ENCODE peak calls at places on chromosomes 11 and 22, in five cellular contexts. U is NCI-H1092 treated with DMSO at 0.1 percent for 48 hours; G is GM12865; B is stimulated activated CD8-positive, alpha-beta memory T cell treated with anti-CD3 and anti-CD28 coated beads, Interleukin-4, amount 100 ng/mL, for 1 hour; S is neural crest cell. P is an unnamed sample.

GRCh38 chr11:34881900-34882299 is 34.3 kb downstream of the APIP start:
- DNase-seq in B (no peak), G (no peak), U (no peak), S (no peak), P (no peak)

GRCh38 chr11:128208329-128209220 is 378.8 kb downstream of the ETS1 start:
- DNase-seq in G (no peak), S (no peak), B (no peak), U (no peak), P (peak)

GRCh38 chr22:20268350-20269012 is 363 bp upstream of the RTN4R start:
- DNase-seq in G (peak), S (peak), U (peak), B (no peak), P (no peak)

GRCh38 chr11:74877132-74877531 is 71.8 kb downstream of the XRRA1 start:
- DNase-seq in G (peak), B (no peak), U (no peak), S (no peak), P (no peak)

GRCh38 chr11:109697140-109697843 is 275.3 kb downstream of the C11orf87 start:
- DNase-seq in U (peak), G (peak), B (no peak), S (peak), P (no peak)

GRCh38 chr11:113974741-113975470 is at the start of gene HTR3A:
- DNase-seq in G (no peak), S (peak), U (peak), B (no peak), P (no peak)

GRCh38 chr11:68831124-68831523 is 10.6 kb downstream of the CPT1A start:
- DNase-seq in U (no peak), B (no peak), G (no peak), S (no peak), P (no peak)

GRCh38 chr11:63099555-63099954 is 44.5 kb downstream of the SLC22A24 start:
- DNase-seq in B (no peak), G (no peak), U (no peak), S (no peak), P (no peak)

GRCh38 chr22:35313311-35314121 is 13.8 kb downstream of the TOM1 start:
- DNase-seq in B (no peak), S (no peak), G (peak), U (peak), P (peak)

GRCh38 chr11:36007127-36007824 is 63.4 kb downstream of the LDLRAD3 start:
- DNase-seq in B (no peak), G (no peak), S (no peak), U (no peak), P (no peak)

GRCh38 chr11:65310756-65311155 is 3.9 kb upstream of the CDC42EP2 start:
- DNase-seq in U (peak), S (no peak), G (no peak), B (no peak), P (no peak)

GRCh38 chr11:86453290-86454030 is 78.8 kb downstream of the CCDC81 start:
- DNase-seq in S (no peak), B (no peak), G (no peak), U (no peak), P (no peak)

GRCh38 chr11:124440608-124441007 is 4.9 kb downstream of the OR8B8 start:
- DNase-seq in S (no peak), U (no peak), B (no peak), G (no peak), P (no peak)

GRCh38 chr22:39908737-39909136 is 7.9 kb downstream of the GRAP2 start:
- DNase-seq in U (no peak), B (no peak), G (peak), S (no peak), P (no peak)

GRCh38 chr11:119175493-119176077 is 7.1 kb downstream of the NLRX1 start:
- DNase-seq in U (no peak), B (no peak), G (no peak), S (no peak), P (no peak)

GRCh38 chr11:47305734-47306483 is 36.0 kb downstream of the MADD start:
- DNase-seq in G (no peak), B (no peak), U (no peak), S (no peak), P (peak)

GRCh38 chr11:76314741-76315090 is 66.2 kb downstream of the THAP12 start:
- DNase-seq in G (no peak), S (no peak), U (no peak), B (no peak), P (no peak)